ENCODE peak calls at places on chromosomes 7 and 10, in five cellular contexts. Y is hepatic stellate cell, S is cardiac fibroblast, K is Caki2, E is T-helper 1 cell. R is an unnamed sample.

GRCh38 chr10:71069909-71070666 is 142.3 kb upstream of the UNC5B start:
- DNase-seq in Y (no peak), S (no peak), K (no peak), E (no peak), R (no peak)

GRCh38 chr7:96017877-96018276 is 245.5 kb downstream of the DYNC1I1 start:
- DNase-seq in Y (no peak), S (no peak), K (no peak), E (no peak), R (no peak)

GRCh38 chr10:104036518-104037260 is 49.0 kb downstream of the COL17A1 start:
- DNase-seq in Y (no peak), S (no peak), K (no peak), E (no peak), R (no peak)

GRCh38 chr10:3395041-3395440 is 222.5 kb upstream of the PITRM1 start:
- DNase-seq in Y (no peak), S (no peak), K (no peak), E (no peak), R (no peak)

GRCh38 chr7:78140109-78140508 is 341.5 kb downstream of the PHTF2 start:
- DNase-seq in Y (no peak), S (no peak), K (no peak), E (no peak), R (no peak)

GRCh38 chr10:110529596-110530011 is 31.9 kb downstream of the DUSP5 start:
- DNase-seq in Y (no peak), S (no peak), K (no peak), E (peak; percentile 23), R (no peak)

GRCh38 chr10:7488418-7488829 is 77.6 kb upstream of the SFMBT2 start:
- DNase-seq in Y (no peak), S (peak; percentile 10), K (no peak), E (no peak), R (no peak)

GRCh38 chr10:9018844-9019173 is 964.3 kb downstream of the GATA3 start:
- DNase-seq in Y (no peak), S (no peak), K (no peak), E (no peak), R (no peak)

GRCh38 chr7:98669417-98670015 is 52.4 kb downstream of the NPTX2 start:
- DNase-seq in Y (no peak), S (peak; percentile 3), K (no peak), E (no peak), R (no peak)

GRCh38 chr10:62718585-62718984 is 85.9 kb upstream of the ADO start:
- DNase-seq in Y (no peak), S (no peak), K (no peak), E (no peak), R (no peak)

GRCh38 chr10:112361951-112362770 is 11.8 kb upstream of the ACSL5 start:
- DNase-seq in Y (peak; percentile 50), S (peak; percentile 55), K (no peak), E (no peak), R (no peak)

GRCh38 chr10:77179015-77179695 is 458.5 kb downstream of the KCNMA1 start:
- DNase-seq in Y (peak; percentile 45), S (peak; percentile 95), K (peak; percentile 59), E (no peak), R (peak; percentile 76)

GRCh38 chr7:139366400-139366799 is 6.7 kb downstream of the LUC7L2 start:
- DNase-seq in Y (no peak), S (no peak), K (no peak), E (no peak), R (no peak)

GRCh38 chr10:97850446-97850845 is 803 bp downstream of the GOLGA7B start:
- DNase-seq in Y (no peak), S (no peak), K (no peak), E (peak; percentile 26), R (no peak)

R was measured in foreskin keratinocyte.